ENCODE peak calls at places on chromosomes 7 and 10, in six cellular contexts. J is HCT116, M is BJ, T is mammary epithelial cell, E is retinal pigment epithelial cell, K is A549. I is an unnamed sample.

GRCh38 chr10:32207544-32207943 is 139.4 kb downstream of the EPC1 start:
- DNase-seq in M (no peak), K (peak; percentile 51), J (peak; percentile 35), E (peak; percentile 90), T (peak; percentile 39), I (peak; percentile 80)

GRCh38 chr7:117839507-117839906 is 33.7 kb downstream of the CTTNBP2 start:
- DNase-seq in K (no peak), T (no peak), M (no peak), J (no peak), E (no peak), I (no peak)

GRCh38 chr10:99337261-99337905 is 8.2 kb downstream of the CNNM1 start:
- DNase-seq in T (peak; percentile 20), E (no peak), K (no peak), M (no peak), J (no peak), I (peak; percentile 26)

GRCh38 chr10:125066704-125067447 is 93.5 kb downstream of the CTBP2 start:
- DNase-seq in E (no peak), J (no peak), M (no peak), K (no peak), T (no peak), I (no peak)

GRCh38 chr10:42991442-42992098 is 85.3 kb upstream of the RET start:
- DNase-seq in K (no peak), J (no peak), M (no peak), T (no peak), E (no peak), I (no peak)

GRCh38 chr10:1733720-1734119 is 3.6 kb downstream of the ADARB2 start:
- DNase-seq in K (no peak), M (no peak), J (no peak), E (no peak), T (no peak), I (no peak)

GRCh38 chr10:97747573-97747972 is 10.6 kb downstream of the ZFYVE27 start:
- DNase-seq in M (no peak), T (no peak), K (no peak), J (no peak), E (no peak), I (no peak)

GRCh38 chr7:118855290-118855689 is 630.8 kb downstream of the ANKRD7 start:
- DNase-seq in M (no peak), J (no peak), T (no peak), E (no peak), K (no peak), I (no peak)

GRCh38 chr10:59098387-59098786 is 78.1 kb upstream of the PHYHIPL start:
- DNase-seq in J (no peak), M (peak; percentile 35), T (no peak), E (no peak), K (no peak), I (no peak)

GRCh38 chr10:110850990-110851389 is 20.7 kb upstream of the PDCD4 start:
- DNase-seq in T (peak; percentile 84), E (no peak), J (no peak), M (no peak), K (no peak), I (no peak)

GRCh38 chr7:108073305-108074070 is 56.7 kb downstream of the LAMB4 start:
- DNase-seq in M (no peak), K (no peak), E (no peak), T (no peak), J (no peak), I (no peak)

GRCh38 chr7:94591185-94591584 is 64.7 kb downstream of the SGCE start:
- DNase-seq in M (no peak), K (no peak), T (no peak), J (no peak), E (no peak), I (no peak)

GRCh38 chr10:11625019-11625735 is 13.7 kb upstream of the USP6NL start:
- DNase-seq in T (peak; percentile 16), E (no peak), J (no peak), M (no peak), K (no peak), I (no peak)

GRCh38 chr7:4144171-4144701 is 537.9 kb upstream of the FOXK1 start:
- DNase-seq in M (no peak), J (no peak), E (no peak), T (no peak), K (no peak), I (no peak)

GRCh38 chr10:78905940-78906308 is 162.8 kb upstream of the ZMIZ1 start:
- DNase-seq in K (no peak), E (no peak), M (no peak), J (no peak), T (no peak), I (no peak)

GRCh38 chr7:97971120-97971989 is 18.6 kb downstream of the OCM2 start:
- DNase-seq in J (no peak), E (no peak), T (peak; percentile 33), K (peak; percentile 18), M (no peak), I (peak; percentile 6)

GRCh38 chr10:47260505-47261111 is 39.4 kb upstream of the GDF10 start:
- DNase-seq in E (no peak), K (no peak), M (no peak), T (no peak), J (no peak), I (no peak)

GRCh38 chr7:36658603-36659516 is 65.4 kb downstream of the AOAH start:
- DNase-seq in J (no peak), T (peak; percentile 97), K (peak; percentile 35), M (peak; percentile 57), E (peak; percentile 60), I (peak; percentile 48)

GRCh38 chr10:72072046-72072445 is 16.3 kb downstream of the SPOCK2 start:
- DNase-seq in M (no peak), E (no peak), T (no peak), K (no peak), J (no peak), I (no peak)

GRCh38 chr10:75969031-75969430 is 537.6 kb downstream of the LRMDA start:
- DNase-seq in T (no peak), E (no peak), M (no peak), K (no peak), J (no peak), I (no peak)

GRCh38 chr7:78149787-78150186 is 351.2 kb downstream of the PHTF2 start:
- DNase-seq in T (no peak), M (peak; percentile 55), K (no peak), J (no peak), E (peak; percentile 37), I (no peak)

GRCh38 chr7:143480501-143480900 is 2.8 kb downstream of the TAS2R41 start:
- DNase-seq in T (no peak), M (peak; percentile 34), E (no peak), J (no peak), K (no peak), I (no peak)

GRCh38 chr10:44498222-44498621 is 113.3 kb upstream of the CXCL12 start:
- DNase-seq in E (no peak), M (no peak), K (no peak), T (no peak), J (no peak), I (no peak)

DNA sequence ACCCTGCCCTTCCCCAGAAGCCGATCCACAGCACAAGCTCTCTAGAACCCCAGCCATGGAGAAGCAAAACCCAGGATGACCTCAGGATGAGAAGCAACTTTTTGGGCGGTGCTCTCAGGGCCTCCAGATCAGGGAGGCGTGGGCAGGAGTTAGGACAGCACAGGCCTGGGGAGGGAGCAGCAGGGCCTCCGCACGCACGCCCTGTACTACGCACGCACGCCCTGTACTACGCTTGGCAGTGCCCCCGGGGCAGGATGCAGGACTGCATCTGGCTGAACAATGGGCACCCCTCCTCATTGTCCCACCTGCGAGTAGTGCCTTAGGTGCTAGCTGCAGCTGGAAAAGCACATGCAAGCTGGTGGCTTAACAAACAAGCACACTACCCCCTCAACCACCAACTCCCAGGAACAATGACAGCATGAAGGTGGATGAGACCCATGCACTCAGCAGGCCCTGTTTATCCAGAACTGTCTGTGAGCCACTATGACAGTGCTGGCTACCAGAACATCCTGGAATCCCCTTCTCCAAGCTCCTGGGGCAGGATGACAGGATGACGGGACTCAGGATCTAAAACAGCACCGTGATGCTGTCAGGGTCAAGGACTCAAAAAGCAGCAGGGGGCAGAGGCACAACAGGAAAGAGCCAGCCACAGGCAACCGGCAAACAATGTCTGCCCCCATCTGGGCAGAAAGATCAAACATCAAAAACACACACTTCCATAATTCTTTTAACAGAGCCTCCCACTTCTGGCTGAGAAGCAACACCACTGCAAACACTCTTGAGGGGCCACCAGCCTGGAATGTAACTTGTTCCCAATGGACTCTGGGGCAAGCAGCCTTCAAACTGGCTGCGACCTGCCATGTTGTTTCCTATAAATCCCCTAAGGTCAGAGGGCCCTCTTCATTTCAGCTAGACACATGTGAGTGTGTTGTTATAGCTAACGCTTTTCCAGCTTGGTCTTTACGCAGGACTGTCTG is 11.7 kb downstream of the PODXL start:
- DNase-seq in K (no peak), E (no peak), J (no peak), T (no peak), M (no peak), I (no peak)
- TF ChIP-seq CTCF in K (peak; percentile 46), E (peak; percentile 42), J (peak; percentile 5), T (peak; percentile 22), M (peak; percentile 22), I (no peak)

DNA sequence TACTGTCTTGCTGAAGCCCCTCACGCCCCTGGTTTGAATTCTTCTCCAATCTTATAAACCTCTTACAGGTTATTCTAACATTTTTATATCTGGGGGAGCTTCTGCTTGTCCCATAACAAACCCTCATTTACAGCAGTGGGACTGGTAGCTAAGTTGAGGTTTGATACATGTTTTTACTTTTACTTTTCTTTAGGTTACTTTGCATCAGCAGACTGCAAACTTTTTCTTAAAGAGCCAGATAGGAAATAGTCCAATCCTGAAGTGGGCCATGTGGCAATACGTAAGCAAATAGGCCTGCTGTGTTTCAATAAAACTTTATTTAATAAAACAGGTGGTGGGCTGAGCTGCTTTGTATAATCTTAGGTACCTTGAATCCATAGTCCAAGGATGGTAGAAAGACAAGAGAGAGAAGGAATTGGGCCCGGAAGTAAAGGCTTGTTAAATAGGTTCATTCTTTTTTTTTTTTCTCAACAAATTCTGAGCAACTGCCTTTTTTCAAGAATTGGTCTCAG is 27.3 kb downstream of the RAB18 start:
- DNase-seq in M (no peak), J (no peak), K (no peak), E (no peak), T (no peak), I (no peak)
- TF ChIP-seq CTCF in M (no peak), J (no peak), K (no peak), E (no peak), T (no peak), I (no peak)

GRCh38 chr10:24952146-24952700 is at the start of gene PRTFDC1:
- DNase-seq in K (peak; percentile 60), M (no peak), J (no peak), T (no peak), E (no peak), I (peak; percentile 58)
- TF ChIP-seq CTCF in K (no peak), M (peak; percentile 36), J (no peak), T (peak; percentile 37), E (peak; percentile 21), I (no peak)

DNA sequence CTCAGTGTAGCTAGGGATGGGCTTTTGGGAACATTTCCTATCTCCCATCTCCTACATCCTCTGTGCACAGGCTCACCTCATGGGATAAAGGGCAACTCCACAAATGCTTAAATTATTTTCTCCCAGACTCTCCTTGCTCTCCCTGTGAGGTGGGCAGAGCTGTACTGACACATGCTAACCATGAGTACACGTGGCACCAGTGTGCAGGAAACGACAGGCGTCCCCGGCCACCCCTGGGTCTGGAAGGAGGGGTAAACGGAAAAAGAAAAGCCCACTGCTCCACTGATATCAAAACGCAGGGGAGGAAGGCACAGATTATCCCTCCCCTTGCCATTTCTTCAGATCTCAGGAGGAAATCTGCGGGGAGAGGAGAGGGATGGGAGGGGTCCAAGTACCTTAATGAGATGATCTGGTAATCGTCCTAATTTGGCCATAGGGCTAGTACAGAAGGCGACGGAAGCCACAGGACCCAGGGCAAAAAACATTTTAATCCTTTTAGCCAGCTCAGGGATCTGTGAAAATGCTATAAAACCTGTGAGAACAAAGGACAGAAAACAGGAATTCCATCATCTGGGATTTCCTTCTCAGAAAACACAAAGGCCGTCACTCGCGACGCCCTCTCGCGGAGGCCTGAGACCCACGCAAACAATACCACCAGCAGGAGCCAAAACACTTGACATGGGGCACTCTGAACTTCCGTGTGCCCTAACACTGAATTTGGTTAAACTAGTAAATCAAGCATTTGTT is 17.8 kb upstream of the CH25H start:
- DNase-seq in T (no peak), K (no peak), E (peak; percentile 17), M (no peak), J (no peak), I (no peak)
- TF ChIP-seq CTCF in T (no peak), K (no peak), E (peak; percentile 61), M (peak; percentile 12), J (no peak), I (no peak)

I was measured in Calu3.